ENCODE peak calls at places on chromosomes 7 and 10, in eight cellular contexts. E, O, U, M, D, J, K and L are unnamed samples.

GRCh38 chr10:29030855-29031254 is 258.0 kb upstream of the LYZL1 start:
- DNase-seq in M (no peak), D (no peak), K (no peak), U (no peak), J (no peak), O (no peak), E (no peak), L (no peak)

GRCh38 chr7:13989138-13989943 is at the start of gene ETV1:
- DNase-seq in E (peak), J (peak), D (peak), M (peak), K (peak), U (no peak), O (peak), L (no peak)

GRCh38 chr7:79376297-79377025 is 77.0 kb downstream of the MAGI2 start:
- DNase-seq in O (no peak), U (no peak), E (no peak), D (no peak), M (no peak), K (no peak), J (no peak), L (no peak)

GRCh38 chr7:45184326-45185027 is 26.9 kb downstream of the RAMP3 start:
- DNase-seq in J (no peak), U (no peak), O (no peak), E (no peak), K (no peak), M (no peak), D (no peak), L (no peak)

GRCh38 chr7:99789441-99790070 is 5.6 kb upstream of the CYP3A4 start:
- DNase-seq in E (no peak), O (no peak), K (no peak), D (no peak), U (no peak), J (no peak), M (no peak), L (no peak)

GRCh38 chr10:6563075-6563474 is 17.0 kb downstream of the PRKCQ start:
- DNase-seq in U (no peak), E (no peak), M (peak), K (no peak), J (no peak), O (no peak), D (no peak), L (no peak)

GRCh38 chr10:76504823-76505222 is 1073.4 kb downstream of the LRMDA start:
- DNase-seq in M (no peak), O (no peak), K (no peak), J (no peak), E (no peak), U (no peak), D (no peak), L (no peak)

GRCh38 chr7:137606061-137606674 is 240.6 kb downstream of the DGKI start:
- DNase-seq in J (no peak), U (no peak), K (no peak), O (no peak), D (peak), M (peak), E (no peak), L (peak)

GRCh38 chr10:79308016-79308415 is 39.3 kb upstream of the PPIF start:
- DNase-seq in D (no peak), E (no peak), J (no peak), U (no peak), M (no peak), K (no peak), O (no peak), L (no peak)

GRCh38 chr10:93208717-93209464 is 135.2 kb downstream of the CYP26A1 start:
- DNase-seq in E (no peak), J (no peak), D (no peak), U (no peak), K (no peak), M (no peak), O (peak), L (no peak)

GRCh38 chr7:101410743-101411476 is 48.2 kb downstream of the COL26A1 start:
- DNase-seq in O (no peak), E (no peak), J (peak), D (no peak), U (peak), M (no peak), K (no peak), L (peak)